ENCODE peak calls at places on chromosomes 2 and 18, in five cellular contexts. I is fibroblast of pulmonary artery, J is CD14-positive monocyte, S is lower leg skin, N is K562. U is an unnamed sample.

GRCh38 chr2:231672617-231673347 is 35.5 kb upstream of the PTMA start:
- DNase-seq in J (no peak), S (no peak), N (peak), I (peak), U (no peak)

GRCh38 chr2:225422145-225422544 is 22.6 kb downstream of the NYAP2 start:
- DNase-seq in J (no peak), N (no peak), I (no peak), S (no peak), U (no peak)

GRCh38 chr2:231640646-231641111 is 48.0 kb downstream of the TEX44 start:
- DNase-seq in S (peak), N (peak), J (no peak), I (peak), U (peak)

GRCh38 chr2:218020281-218020680 is 17.5 kb upstream of the TNS1 start:
- DNase-seq in N (no peak), J (no peak), S (no peak), I (no peak), U (no peak)

GRCh38 chr2:107936427-107937359 is 49.6 kb upstream of the SLC5A7 start:
- DNase-seq in J (no peak), S (no peak), I (peak), N (peak), U (no peak)

GRCh38 chr2:36322108-36322507 is 33.5 kb upstream of the CRIM1 start:
- DNase-seq in I (peak), S (no peak), J (no peak), N (no peak), U (no peak)

GRCh38 chr2:72780483-72780882 is 45.4 kb downstream of the EXOC6B start:
- DNase-seq in S (no peak), J (no peak), I (peak), N (no peak), U (no peak)

GRCh38 chr2:61470122-61470951 is 550 bp downstream of the USP34 start:
- DNase-seq in J (peak), I (no peak), S (peak), N (peak), U (no peak)

GRCh38 chr2:45851576-45852304 is 200.3 kb downstream of the PRKCE start:
- DNase-seq in S (peak), N (no peak), J (no peak), I (peak), U (no peak)

GRCh38 chr2:37926635-37927034 is 1.5 kb downstream of the RMDN2 start:
- DNase-seq in N (no peak), J (no peak), I (no peak), S (no peak), U (no peak)

GRCh38 chr2:220466251-220466691 is 838.8 kb downstream of the SLC4A3 start:
- DNase-seq in J (no peak), N (no peak), S (no peak), I (no peak), U (no peak)

GRCh38 chr2:5453224-5453623 is 239.0 kb upstream of the SOX11 start:
- DNase-seq in N (no peak), I (no peak), S (no peak), J (no peak), U (no peak)

GRCh38 chr2:144619760-144620159 is 99.8 kb upstream of the ZEB2 start:
- DNase-seq in J (no peak), N (no peak), I (no peak), S (no peak), U (no peak)

GRCh38 chr18:2554671-2555070 is 16.6 kb downstream of the METTL4 start:
- DNase-seq in J (no peak), S (no peak), I (no peak), N (no peak), U (no peak)

GRCh38 chr2:128272586-128273468 is 45.8 kb downstream of the HS6ST1 start:
- DNase-seq in N (no peak), S (no peak), I (no peak), J (peak), U (no peak)

GRCh38 chr18:44682871-44683221 is 2.2 kb downstream of the SETBP1 start:
- DNase-seq in S (no peak), N (no peak), I (no peak), J (no peak), U (no peak)

GRCh38 chr2:70698847-70699246 is 69.2 kb downstream of the ADD2 start:
- DNase-seq in S (no peak), J (no peak), I (peak), N (no peak), U (no peak)

GRCh38 chr2:14720319-14720718 is 87.8 kb downstream of the LRATD1 start:
- DNase-seq in S (no peak), I (no peak), J (no peak), N (no peak), U (no peak)

GRCh38 chr18:39942702-39943101 is 2012.3 kb upstream of the PIK3C3 start:
- DNase-seq in S (no peak), N (no peak), I (no peak), J (no peak), U (no peak)

GRCh38 chr2:24866946-24867345 is 53.1 kb downstream of the ADCY3 start:
- DNase-seq in I (no peak), N (no peak), J (no peak), S (no peak), U (no peak)

GRCh38 chr18:78768221-78768620 is 211.4 kb upstream of the SALL3 start:
- DNase-seq in S (no peak), N (no peak), J (no peak), I (no peak), U (no peak)

GRCh38 chr2:160612266-160612864 is 118.8 kb upstream of the RBMS1 start:
- DNase-seq in J (no peak), S (no peak), I (no peak), N (no peak), U (no peak)

GRCh38 chr18:10442551-10442971 is 11.9 kb upstream of the APCDD1 start:
- DNase-seq in I (no peak), J (no peak), N (no peak), S (no peak), U (no peak)

GRCh38 chr2:241137276-241138190 is 11.7 kb downstream of the PASK start:
- DNase-seq in J (no peak), N (no peak), S (no peak), I (no peak), U (no peak)

DNA sequence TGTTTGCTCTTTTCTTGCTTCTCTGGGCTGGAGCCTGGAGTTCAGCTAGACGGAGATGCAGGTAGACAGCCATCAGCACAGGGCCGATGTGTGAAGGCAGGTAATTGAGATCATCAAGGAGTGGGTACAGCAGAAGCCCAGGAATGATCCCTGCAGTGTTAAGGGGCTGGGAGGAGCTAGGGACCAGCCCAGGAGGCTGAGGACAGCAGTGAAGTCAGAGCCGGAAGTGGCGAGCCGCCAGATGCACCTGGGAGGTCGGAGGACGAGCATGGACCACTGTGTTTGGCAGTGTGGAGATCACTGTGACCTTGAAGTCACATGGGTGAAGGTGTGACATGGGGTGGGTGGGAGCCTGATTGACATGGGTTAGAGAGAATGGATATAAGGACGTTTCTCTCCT is 6.2 kb upstream of the ZNF236 start:
- DNase-seq in J (no peak), I (no peak), S (no peak), N (no peak), U (no peak)
- TF ChIP-seq CTCF in J (no peak), I (no peak), S (no peak), N (no peak), U (no peak)

GRCh38 chr18:42069036-42069435 is 114.0 kb downstream of the PIK3C3 start:
- DNase-seq in S (no peak), I (no peak), N (no peak), J (no peak), U (no peak)
- TF ChIP-seq CTCF in S (no peak), I (no peak), N (no peak), J (no peak), U (no peak)

GRCh38 chr18:29879763-29880162 is 1162.8 kb downstream of the DSC3 start:
- DNase-seq in S (no peak), N (no peak), J (no peak), I (no peak), U (no peak)
- TF ChIP-seq CTCF in S (no peak), N (no peak), J (no peak), I (no peak), U (no peak)

GRCh38 chr2:11127791-11128190 is 27.5 kb upstream of the SLC66A3 start:
- DNase-seq in I (no peak), N (no peak), J (no peak), S (no peak), U (no peak)

GRCh38 chr2:11128258-11128951 is 26.9 kb upstream of the SLC66A3 start:
- DNase-seq in S (no peak), N (no peak), J (no peak), I (peak), U (no peak)

GRCh38 chr2:11131166-11131920 is 23.9 kb upstream of the SLC66A3 start:
- DNase-seq in N (no peak), I (no peak), S (no peak), J (no peak), U (no peak)

GRCh38 chr2:11132036-11132671 is 23.1 kb upstream of the SLC66A3 start:
- DNase-seq in I (no peak), S (no peak), N (no peak), J (no peak), U (peak)

DNA sequence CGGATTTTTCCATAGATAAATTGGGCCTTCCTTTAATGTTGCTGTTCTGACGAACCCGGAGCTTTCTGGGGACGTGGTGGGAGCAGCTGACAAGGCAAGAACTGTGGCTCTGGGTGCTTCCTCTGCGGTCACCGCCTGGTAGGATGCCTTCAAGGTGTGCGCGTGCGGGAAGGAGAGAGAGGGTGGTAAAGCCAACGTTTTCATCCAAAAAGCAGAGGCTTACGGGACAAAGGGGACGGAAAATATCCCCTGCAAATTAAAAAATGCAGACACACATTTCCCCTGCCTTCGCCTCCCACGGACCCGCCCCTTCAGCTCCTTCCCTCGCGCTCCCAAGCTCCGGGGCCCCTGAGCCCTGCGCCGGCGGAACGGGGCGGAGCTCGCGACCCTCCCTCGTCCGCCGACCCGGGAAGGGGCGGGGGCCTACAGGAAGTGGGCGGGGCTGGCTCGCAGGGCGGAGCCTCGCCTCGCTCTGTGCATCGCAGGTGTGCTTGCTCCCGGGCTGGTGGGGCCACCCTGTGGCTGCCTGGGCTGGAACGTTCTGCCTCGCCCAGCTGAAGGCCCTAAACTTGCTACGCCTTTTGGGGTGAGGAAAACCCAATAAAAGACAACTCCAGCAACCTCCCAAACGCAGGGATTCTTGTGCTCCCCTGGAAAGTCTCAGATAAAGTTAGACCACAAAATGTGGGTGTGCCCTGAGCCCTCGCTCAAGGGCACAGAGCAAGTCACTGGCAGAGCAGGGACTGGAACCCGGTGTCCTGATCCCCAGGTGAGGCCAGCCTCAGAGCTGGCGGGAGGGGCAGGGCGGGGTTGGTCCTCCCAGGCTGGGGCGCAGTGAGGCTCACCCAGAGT is 25.4 kb upstream of the SLC66A3 start:
- DNase-seq in I (peak), J (no peak), N (peak), S (no peak), U (peak)
- TF ChIP-seq CTCF in I (peak), J (no peak), N (peak), S (no peak), U (no peak)

DNA sequence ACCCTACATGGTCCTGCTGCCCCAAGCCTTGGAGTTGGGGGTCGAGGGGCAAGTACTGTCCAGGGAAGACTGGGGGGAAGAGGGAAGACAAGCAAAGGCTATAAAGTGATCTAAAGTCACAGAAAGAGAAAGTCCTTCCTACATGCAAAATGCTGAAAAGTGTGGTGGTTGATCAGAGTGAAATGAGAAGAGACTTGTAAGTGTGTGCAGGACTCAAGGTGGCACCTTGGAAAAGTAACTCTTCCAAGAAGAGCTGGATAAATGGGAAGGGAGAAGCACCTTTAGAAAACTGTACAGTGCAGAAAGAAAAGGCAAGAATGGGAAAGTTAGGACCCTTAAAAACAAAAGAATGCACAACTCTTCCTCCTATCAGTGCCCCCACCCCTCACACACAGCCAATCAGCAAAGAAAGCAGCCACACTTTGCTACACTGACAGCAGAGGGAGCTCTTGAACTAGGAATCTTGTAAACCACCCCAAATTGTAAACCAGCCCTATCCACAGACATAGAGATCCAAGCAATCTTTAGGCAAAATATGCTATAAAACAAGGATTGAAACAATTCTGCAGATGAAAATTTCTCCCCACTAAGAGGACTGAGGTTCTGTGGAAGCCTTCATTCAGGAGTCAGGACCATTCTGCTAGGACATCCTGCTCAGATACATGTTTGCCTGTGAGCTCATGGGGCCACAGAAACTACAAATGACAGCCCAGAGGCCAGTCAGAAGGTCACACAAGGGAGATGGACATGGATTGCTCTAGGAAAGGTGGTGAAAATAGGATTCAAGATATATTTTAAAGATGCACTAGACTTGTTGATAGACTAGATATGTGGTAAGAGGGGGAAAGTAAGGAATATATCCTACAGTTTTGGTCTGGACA is 146.4 kb downstream of the FTCDNL1 start:
- DNase-seq in S (no peak), I (peak), N (peak), J (no peak), U (peak)
- TF ChIP-seq CTCF in S (no peak), I (peak), N (peak), J (peak), U (peak)

DNA sequence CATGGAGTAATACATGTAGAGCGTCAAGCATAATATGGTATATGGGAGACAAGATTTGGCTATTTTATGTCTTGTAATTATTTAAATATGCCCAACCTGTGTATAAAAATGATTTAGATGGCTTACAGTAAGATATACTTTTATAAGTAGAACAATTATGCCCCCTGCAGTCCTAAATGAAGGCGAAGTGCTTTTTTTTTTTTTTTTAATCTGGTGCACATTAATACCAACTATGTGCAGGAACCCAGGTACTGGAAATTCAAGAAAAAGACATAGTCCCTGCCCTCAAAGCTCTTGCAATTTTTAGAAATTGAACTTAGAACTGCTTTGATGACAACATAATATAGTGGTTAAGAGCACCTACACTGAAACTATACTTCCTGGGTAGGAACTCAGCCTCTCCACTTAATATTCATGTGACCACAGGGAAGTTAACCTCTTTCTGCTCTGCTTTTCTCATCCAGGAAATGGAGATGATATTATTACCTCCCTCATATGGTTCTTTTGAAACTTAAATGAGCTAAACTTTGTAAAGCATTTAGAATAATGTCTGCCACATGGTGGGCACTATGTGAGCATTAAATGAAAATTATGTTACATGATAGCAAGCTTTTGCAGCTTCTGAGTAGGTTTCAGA is 38.1 kb downstream of the AFTPH start:
- DNase-seq in I (peak), N (no peak), S (no peak), J (no peak), U (no peak)
- TF ChIP-seq CTCF in I (peak), N (peak), S (no peak), J (peak), U (no peak)

GRCh38 chr2:165778653-165779451 is 15.2 kb downstream of the GALNT3 start:
- DNase-seq in J (no peak), N (no peak), S (no peak), I (peak), U (peak)
- TF ChIP-seq CTCF in J (peak), N (no peak), S (no peak), I (peak), U (peak)

DNA sequence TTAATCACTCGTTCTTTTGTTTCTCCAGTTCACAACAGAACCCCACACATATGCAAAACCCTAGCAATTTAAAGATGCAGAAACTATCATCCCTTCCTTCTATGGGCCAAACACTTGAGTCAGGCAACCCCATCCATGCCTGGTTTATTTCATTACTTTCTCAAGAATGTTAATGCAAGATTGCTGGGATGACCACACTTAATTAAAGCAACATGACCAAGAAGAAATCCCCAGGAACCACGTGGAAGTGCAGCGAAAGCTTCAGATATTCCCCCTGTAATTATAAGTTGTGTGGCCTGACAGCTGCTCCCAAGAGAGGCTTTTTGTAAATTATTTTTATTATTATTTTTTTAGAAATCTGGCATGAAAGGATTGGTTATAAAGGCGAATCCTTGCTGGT is 246.2 kb upstream of the ID2 start:
- DNase-seq in J (no peak), I (no peak), N (no peak), S (no peak), U (no peak)
- TF ChIP-seq CTCF in J (no peak), I (no peak), N (no peak), S (no peak), U (no peak)

DNA sequence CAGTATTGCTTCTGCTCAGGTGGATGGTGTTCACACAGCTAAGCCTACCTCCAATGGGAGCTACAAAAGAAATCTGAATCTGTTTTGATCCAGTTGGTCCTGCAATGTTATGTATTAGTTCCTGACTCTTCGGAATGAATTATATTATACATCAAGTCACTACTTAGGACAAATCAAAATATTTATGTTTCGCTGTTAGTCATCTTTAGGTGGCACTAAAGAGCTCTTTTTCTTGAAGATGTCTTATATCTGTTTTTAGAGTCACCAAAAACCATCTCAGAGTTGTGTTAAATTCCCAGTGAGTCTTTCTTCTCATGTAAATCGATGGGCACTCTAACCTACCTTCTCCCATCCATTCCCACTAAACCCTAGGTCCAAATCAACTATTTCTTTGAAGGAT is 2.2 kb downstream of the DNER start:
- DNase-seq in J (no peak), N (no peak), S (no peak), I (peak), U (no peak)
- TF ChIP-seq CTCF in J (no peak), N (no peak), S (no peak), I (peak), U (no peak)

U was measured in HL-60.